ENCODE peak calls at places on chromosomes 13 and 19, in four cellular contexts. M, Z, P and H are unnamed samples.
A peak's percentile ranks its signal among the peaks of the same experiment; 100 is the strongest.

GRCh38 chr13:70568571-70568970 is 460.3 kb upstream of the KLHL1 start:
- DNase-seq in Z (peak; percentile 28), P (no peak), M (no peak), H (no peak)

GRCh38 chr19:16527971-16528521 is 14.2 kb downstream of the CHERP start:
- DNase-seq in Z (peak; percentile 58), M (no peak), P (no peak), H (peak; percentile 63)

GRCh38 chr19:41876847-41877489 is at the start of gene CD79A:
- DNase-seq in M (peak; percentile 67), P (no peak), Z (no peak), H (no peak)

GRCh38 chr13:77034883-77035282 is 7.9 kb upstream of the FBXL3 start:
- DNase-seq in P (no peak), M (no peak), Z (no peak), H (no peak)

GRCh38 chr13:97339989-97340361 is 94.0 kb upstream of the RAP2A start:
- DNase-seq in M (no peak), Z (no peak), P (no peak), H (no peak)

GRCh38 chr19:47228937-47229673 is 1.9 kb downstream of the BBC3 start:
- DNase-seq in M (peak; percentile 29), P (no peak), Z (peak; percentile 29), H (no peak)

GRCh38 chr19:41994994-41995958 is 1.2 kb upstream of the ATP1A3 start:
- DNase-seq in P (no peak), M (no peak), Z (no peak), H (no peak)

GRCh38 chr19:35755550-35756371 is 1.1 kb downstream of the HSPB6 start:
- DNase-seq in P (peak; percentile 95), M (peak; percentile 79), Z (no peak), H (no peak)

DNA sequence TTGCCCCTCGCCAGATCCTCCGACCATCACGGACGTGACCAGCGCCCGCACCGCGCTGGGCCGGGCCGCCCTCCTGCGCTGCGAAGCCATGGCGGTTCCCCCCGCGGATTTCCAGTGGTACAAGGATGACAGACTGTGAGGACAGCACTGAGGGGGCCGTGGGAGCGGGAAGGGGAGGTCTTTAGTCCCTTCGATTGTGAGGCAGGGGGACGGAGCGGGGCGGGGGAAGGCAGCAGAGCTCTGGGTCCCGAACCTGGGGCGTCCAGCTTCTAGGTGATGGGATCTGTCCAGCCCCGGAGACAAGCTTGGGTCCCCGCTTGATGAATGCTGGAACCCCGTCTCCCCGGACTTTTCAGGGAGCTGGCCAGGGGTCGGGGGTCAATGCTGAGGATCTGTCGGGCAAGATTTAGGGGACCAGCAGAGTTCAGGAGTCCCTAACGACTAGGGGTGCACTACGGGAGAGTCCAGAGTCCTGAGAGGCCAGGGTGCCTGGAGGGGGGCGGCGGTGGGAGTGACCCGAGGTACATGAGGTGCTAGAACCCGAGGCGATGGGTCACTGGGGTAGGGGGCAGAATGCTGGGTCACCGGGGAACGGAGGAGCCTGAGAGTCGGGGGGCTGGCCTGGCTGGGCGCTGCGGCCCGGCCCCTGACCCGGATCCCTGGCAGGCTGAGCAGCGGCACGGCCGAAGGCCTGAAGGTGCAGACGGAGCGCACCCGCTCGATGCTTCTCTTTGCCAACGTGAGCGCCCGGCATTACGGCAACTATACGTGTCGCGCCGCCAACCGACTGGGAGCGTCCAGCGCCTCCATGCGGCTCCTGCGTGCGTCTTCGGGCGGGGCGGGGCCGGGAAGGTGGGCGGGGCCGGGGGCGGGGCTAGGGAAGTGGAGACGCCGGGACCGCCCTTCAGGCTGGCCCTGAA is 14.6 kb downstream of the VSIG10L start:
- DNase-seq in Z (no peak), P (no peak), M (peak; percentile 43), H (peak; percentile 82)
- TF ChIP-seq CTCF in Z (no peak), P (no peak), M (no peak), H (no peak)

DNA sequence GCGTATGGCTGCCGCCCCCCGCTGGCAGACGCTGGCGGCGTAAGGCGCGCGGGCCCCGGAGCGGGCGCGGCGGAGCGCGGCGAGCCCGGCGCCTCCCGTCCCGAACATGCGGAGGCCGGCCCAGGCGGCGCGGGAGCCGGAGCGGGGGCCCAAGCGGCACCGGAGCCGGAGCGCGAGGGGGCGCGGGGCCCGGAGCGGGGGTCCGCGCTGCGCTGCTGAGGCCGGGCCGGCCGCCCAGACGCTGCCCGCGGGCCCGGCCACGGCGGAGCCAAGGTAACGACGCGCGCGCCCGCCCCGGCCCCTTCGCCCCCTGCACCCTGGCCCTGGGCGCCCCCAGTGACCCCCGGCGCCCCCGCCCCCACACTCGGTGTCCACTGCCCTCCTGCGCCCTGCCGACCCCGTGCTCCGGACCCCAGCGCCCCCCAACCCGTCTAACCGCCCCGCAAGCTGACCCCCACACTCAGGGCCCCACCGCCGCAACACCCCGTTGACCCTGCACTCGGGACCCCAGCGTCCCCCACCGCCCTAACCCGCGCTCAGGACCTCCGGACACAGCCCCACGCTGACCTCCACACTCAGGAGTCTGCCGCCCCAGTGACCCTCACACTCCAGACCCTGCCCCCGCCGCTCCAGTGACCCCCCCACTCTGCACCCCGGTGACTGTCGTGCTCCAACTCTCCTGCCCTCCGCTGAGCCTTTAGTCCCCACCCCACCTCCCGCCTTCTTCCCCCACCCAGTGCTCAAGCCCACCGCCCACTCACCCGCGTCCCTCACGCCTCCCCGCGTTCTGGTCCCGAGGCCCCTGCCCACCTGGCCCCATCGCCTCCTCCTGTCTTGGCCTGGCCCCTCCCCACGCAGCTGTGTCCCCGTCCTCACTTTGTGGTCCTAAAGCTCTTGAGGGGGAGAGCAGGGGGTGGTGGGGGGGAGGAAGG is at the start of gene CSNK1G2:
- DNase-seq in P (no peak), Z (no peak), M (peak; percentile 30), H (no peak)
- TF ChIP-seq CTCF in P (no peak), Z (no peak), M (no peak), H (no peak)

GRCh38 chr13:112042496-112042895 is 24.5 kb upstream of the SOX1 start:
- DNase-seq in M (no peak), P (no peak), Z (no peak), H (no peak)
- TF ChIP-seq CTCF in M (no peak), P (no peak), Z (no peak), H (no peak)

GRCh38 chr19:30785728-30786127 is 413.5 kb downstream of the ZNF536 start:
- DNase-seq in M (no peak), Z (no peak), P (peak; percentile 26), H (no peak)
- TF ChIP-seq CTCF in M (no peak), Z (no peak), P (no peak), H (no peak)

GRCh38 chr19:38953677-38954076 is 21.9 kb downstream of the FBXO17 start:
- DNase-seq in Z (no peak), M (no peak), P (no peak), H (no peak)

GRCh38 chr19:38956264-38956663 is 19.3 kb downstream of the FBXO17 start:
- DNase-seq in Z (no peak), M (no peak), P (no peak), H (no peak)

GRCh38 chr19:38951187-38951586 is 20.4 kb downstream of the MRPS12 start:
- DNase-seq in Z (no peak), P (no peak), M (no peak), H (no peak)

GRCh38 chr19:38949580-38950367 is 19.0 kb downstream of the MRPS12 start:
- DNase-seq in P (peak; percentile 95), M (peak; percentile 76), Z (peak; percentile 100), H (peak; percentile 99)

DNA sequence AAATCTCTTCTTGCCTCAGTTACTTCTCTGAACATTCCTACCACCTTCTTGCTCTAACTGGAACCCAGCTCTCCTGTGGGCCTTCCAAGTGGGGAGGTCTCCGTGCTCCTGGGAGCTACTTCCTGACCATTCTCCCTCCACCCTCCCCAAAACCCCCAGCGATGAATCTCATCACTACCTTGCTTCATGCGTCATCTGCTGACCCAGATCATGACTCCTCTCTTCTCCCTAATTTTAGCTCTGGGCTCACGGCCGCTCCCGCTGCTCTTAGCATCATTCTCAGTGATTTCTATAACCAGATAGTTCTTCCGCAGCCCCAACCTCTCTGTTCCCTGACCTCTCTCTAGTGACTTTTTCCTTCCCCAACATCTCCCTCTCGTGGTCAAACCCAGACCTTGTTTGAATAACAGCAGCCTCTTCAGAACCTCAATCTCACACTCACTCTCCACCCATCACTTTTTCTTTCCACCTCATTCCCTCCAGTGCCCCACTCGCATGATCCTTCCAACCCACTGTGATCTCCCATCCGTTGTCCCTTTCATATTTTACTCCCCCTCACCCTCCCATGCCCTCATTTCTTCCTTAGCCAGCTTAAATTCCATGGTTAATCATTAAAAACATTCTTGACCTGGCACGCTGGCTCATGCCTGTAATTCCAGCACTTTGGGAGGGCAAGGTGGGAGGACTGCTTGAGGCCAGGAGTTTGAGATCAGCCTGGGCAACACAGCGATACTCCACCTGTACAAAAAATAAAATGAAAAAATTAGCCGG is 21.8 kb downstream of the MRPS12 start:
- DNase-seq in Z (peak; percentile 62), M (peak; percentile 26), P (no peak), H (peak; percentile 45)
- TF ChIP-seq CTCF in Z (peak; percentile 69), M (peak; percentile 20), P (no peak), H (peak; percentile 35)